ENCODE peak calls at places on chromosome 5, in four cellular contexts. O is ovary, I is neural progenitor cell, X is heart right ventricle. Z is an unnamed sample. For H3K4me1, the result is how much of the 10 kb centered on the place peaks cover.

GRCh38 chr5:95631265-95631957 is 11.5 kb downstream of the GPR150 start:
- DNase-seq in O (no peak), I (no peak), X (no peak), Z (no peak)

GRCh38 chr5:58582411-58583393 is at the start of gene RAB3C:
- DNase-seq in O (peak), I (peak), X (peak), Z (peak)

GRCh38 chr5:146081685-146082084 is 23.7 kb downstream of the PLAC8L1 start:
- DNase-seq in O (no peak), I (no peak), X (no peak), Z (no peak)

GRCh38 chr5:16464664-16465543 is 696 bp downstream of the ZNF622 start:
- DNase-seq in O (no peak), I (no peak), X (no peak), Z (peak)

GRCh38 chr5:105504-106080 is 13.6 kb downstream of the PLEKHG4B start:
- DNase-seq in O (no peak), I (peak), X (no peak), Z (no peak)

GRCh38 chr5:91373600-91373999 is 9.5 kb downstream of the ARRDC3 start:
- DNase-seq in O (no peak), I (no peak), X (no peak), Z (no peak)

GRCh38 chr5:115601709-115602584 is at the start of gene TICAM2:
- DNase-seq in O (peak), I (peak), X (peak), Z (peak)

GRCh38 chr5:1502046-1502736 is 21.6 kb downstream of the LPCAT1 start:
- DNase-seq in O (no peak), I (no peak), X (peak), Z (peak)

DNA sequence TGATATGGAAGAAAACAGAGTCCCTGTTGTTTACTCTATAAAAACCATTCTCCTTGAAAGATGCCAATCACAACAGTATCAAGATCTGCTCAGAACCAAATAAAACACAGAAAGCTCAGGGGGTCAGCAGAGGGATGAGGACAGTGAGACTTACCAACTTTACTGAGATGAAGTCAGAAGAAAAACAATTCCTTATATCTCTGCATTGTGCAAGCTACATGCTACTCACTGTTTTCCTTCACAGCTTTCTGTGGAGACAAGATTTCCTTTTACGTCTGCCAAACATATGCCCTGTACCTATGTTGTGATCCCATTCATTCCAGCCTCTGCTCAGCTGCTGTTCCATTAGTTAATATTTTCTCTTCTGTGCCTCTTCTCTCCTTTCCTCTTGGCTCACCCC is 185.6 kb downstream of the TSSK1B start:
- DNase-seq in O (no peak), I (no peak), X (no peak), Z (no peak)
- H3K4me1 ChIP-seq in O (under half), I (under half), X (half or more), Z (half or more)

GRCh38 chr5:124652892-124653441 is 93.5 kb downstream of the ZNF608 start:
- DNase-seq in O (no peak), I (peak), X (no peak), Z (no peak)

GRCh38 chr5:124651663-124652513 is 94.6 kb downstream of the ZNF608 start:
- DNase-seq in O (peak), I (peak), X (peak), Z (peak)

GRCh38 chr5:124649548-124650501 is 96.6 kb downstream of the ZNF608 start:
- DNase-seq in O (peak), I (no peak), X (peak), Z (peak)

GRCh38 chr5:124652514-124652819 is 94.0 kb downstream of the ZNF608 start:
- DNase-seq in O (no peak), I (no peak), X (no peak), Z (no peak)

DNA sequence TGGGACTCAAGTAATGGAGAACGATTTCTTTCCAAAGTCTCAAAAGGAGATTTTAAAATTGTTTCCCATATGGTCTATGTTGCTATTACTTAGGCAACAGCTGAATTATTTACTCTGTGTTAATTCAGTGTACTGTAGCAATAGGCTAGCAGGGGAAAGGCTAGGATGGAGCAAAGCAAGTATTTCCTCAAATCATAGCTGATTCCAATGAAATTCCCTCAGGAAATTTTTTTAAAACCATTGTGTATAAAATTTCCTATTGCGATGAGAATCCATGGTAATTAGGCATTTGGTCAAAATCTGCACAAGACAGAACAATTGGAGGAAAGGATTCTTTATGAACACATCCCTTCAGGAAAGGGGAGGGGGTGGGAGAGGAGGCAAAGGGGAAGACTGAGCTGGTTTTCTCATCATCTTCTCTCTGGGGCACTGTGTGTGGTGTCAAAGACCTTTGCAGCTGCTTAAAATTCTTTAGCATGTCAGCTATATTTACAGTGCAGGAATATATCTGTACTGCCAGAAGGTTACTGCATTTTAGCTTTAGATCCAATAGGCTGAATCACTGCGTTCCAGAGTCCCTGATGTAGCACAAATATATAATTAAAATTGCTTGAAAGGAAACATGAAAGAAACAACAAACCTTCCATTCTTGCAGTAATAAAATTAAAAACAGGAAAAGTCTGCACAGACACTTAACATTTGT is 95.3 kb downstream of the ZNF608 start:
- DNase-seq in O (no peak), I (peak), X (peak), Z (no peak)
- H3K4me3 ChIP-seq in O (peak), I (peak), X (peak), Z (peak)

GRCh38 chr5:6730807-6731206 is 17.6 kb downstream of the TENT4A start:
- DNase-seq in O (no peak), I (no peak), X (no peak), Z (no peak)

GRCh38 chr5:6728011-6728794 is 15.0 kb downstream of the TENT4A start:
- DNase-seq in O (no peak), I (peak), X (no peak), Z (no peak)

GRCh38 chr5:6730407-6730806 is 17.2 kb downstream of the TENT4A start:
- DNase-seq in O (no peak), I (no peak), X (no peak), Z (no peak)

GRCh38 chr5:6728795-6729183 is 15.6 kb downstream of the TENT4A start:
- DNase-seq in O (no peak), I (no peak), X (no peak), Z (no peak)

DNA sequence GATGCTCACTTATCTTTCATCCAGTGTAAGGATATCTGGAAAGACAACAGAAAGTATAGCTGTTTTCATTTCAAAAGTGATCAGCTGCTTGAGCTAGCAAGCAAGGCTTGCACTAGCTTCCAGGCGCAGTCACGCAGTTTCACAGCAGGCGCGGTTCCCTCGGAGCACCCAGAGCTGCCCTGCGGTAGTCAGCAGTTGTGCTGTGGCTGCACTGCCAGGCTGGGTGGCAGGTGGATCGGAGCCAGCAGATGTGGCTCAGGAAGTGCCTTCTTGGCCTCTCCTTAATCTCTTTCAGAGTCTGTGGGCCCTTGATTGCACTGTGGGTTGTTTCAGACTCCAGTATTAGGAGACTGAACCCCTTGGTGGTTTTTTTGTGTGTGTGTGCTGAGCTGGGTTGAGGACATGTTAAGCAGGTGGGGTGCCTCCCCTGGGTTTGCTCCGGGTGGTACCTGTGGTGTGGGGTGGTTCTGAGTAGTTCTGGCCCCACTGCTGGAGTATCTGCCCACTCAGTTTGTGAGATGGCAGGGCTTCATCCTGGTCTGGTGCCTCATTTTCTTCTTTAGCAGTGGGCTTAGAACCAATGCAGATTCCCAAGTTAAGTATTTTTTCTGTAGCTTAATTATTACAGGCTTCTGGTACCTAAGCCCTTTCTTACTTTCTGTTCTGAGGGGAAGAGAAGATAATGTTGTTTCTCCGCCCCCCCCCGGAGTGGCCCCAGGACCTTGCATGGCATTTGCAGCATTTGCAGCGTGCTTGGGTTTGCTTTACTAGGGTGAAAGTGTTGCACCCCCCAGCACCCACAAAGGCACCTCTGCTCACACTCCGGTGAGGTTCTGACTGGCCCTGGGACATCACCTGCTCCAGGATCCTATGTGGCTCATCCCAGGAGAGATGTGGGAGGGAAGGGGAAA is 16.4 kb downstream of the TENT4A start:
- DNase-seq in O (no peak), I (no peak), X (no peak), Z (no peak)
- H3K4me1 ChIP-seq in O (under half), I (under half), X (half or more), Z (half or more)

GRCh38 chr5:154474267-154474956 is 3.6 kb downstream of the HAND1 start:
- DNase-seq in O (no peak), I (peak), X (no peak), Z (no peak)
- H3K4me3 ChIP-seq in O (no peak), I (no peak), X (peak), Z (peak)

GRCh38 chr5:147483197-147483790 is 26.6 kb downstream of the DPYSL3 start:
- DNase-seq in O (no peak), I (no peak), X (no peak), Z (no peak)
- H3K4me1 ChIP-seq in O (under half), I (under half), X (under half), Z (half or more)

GRCh38 chr5:5385326-5385725 is 37.2 kb upstream of the ICE1 start:
- DNase-seq in O (no peak), I (no peak), X (no peak), Z (no peak)
- H3K4me3 ChIP-seq in O (no peak), I (no peak), X (no peak), Z (no peak)

GRCh38 chr5:38867071-38867790 is 21.4 kb downstream of the OSMR start:
- DNase-seq in O (no peak), I (no peak), X (no peak), Z (no peak)

GRCh38 chr5:38872826-38873225 is 27.0 kb downstream of the OSMR start:
- DNase-seq in O (no peak), I (no peak), X (no peak), Z (no peak)

GRCh38 chr5:38871790-38872551 is 26.2 kb downstream of the OSMR start:
- DNase-seq in O (no peak), I (no peak), X (peak), Z (no peak)

GRCh38 chr5:38871211-38871610 is 25.4 kb downstream of the OSMR start:
- DNase-seq in O (no peak), I (no peak), X (no peak), Z (no peak)

DNA sequence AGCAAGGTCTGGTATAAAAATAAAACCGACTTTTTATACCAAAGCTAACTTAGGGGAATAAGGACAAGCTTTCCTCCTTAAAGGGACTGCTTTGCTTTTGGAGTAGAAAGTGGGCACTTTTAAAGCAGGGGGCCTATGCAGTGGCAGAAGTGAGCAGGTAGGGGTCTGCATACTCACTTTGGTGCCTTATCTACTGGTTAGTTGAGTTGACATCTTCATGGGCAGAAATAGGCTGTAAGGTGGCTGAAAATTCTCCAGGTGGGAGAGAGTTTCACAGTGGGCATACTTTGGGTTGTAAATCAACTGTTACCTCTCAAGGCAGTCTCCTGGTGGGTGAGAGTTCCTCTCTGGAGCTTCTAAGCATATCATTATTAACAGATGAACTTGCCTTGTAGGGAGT is 24.8 kb downstream of the OSMR start:
- DNase-seq in O (no peak), I (no peak), X (no peak), Z (no peak)
- H3K4me1 ChIP-seq in O (under half), I (under half), X (under half), Z (under half)